ENCODE peak calls at places on chromosomes 1 and 21, in nine cellular contexts. U is GM23338, F is HFFc6, B is H9, N is AG09319, J is prostate gland, X is neural crest cell, W is lower leg skin, Y is IMR-90. E is an unnamed sample.

GRCh38 chr1:34162852-34163766 is 1.9 kb downstream of the CSMD2 start:
- DNase-seq in U (peak; percentile 94), F (peak; percentile 95), B (peak; percentile 90), N (peak; percentile 82), J (peak; percentile 32), X (peak; percentile 45), W (peak; percentile 87), Y (peak; percentile 74), E (peak; percentile 80)

GRCh38 chr21:17045214-17045835 is 467.5 kb upstream of the CXADR start:
- DNase-seq in U (peak; percentile 38), F (peak; percentile 33), B (no peak), N (no peak), J (no peak), X (no peak), W (no peak), Y (peak; percentile 15), E (no peak)

GRCh38 chr1:89221341-89221740 is 22.6 kb upstream of the GBP4 start:
- DNase-seq in U (no peak), F (no peak), B (no peak), N (no peak), J (no peak), X (no peak), W (no peak), Y (no peak), E (no peak)

GRCh38 chr1:29387210-29387609 is 150.9 kb downstream of the PTPRU start:
- DNase-seq in U (no peak), F (no peak), B (no peak), N (no peak), J (no peak), X (no peak), W (peak; percentile 17), Y (no peak), E (no peak)

GRCh38 chr1:46948629-46949282 is 7.5 kb upstream of the CYP4A11 start:
- DNase-seq in U (no peak), F (no peak), B (no peak), N (no peak), J (no peak), X (no peak), W (no peak), Y (no peak), E (no peak)

GRCh38 chr1:54028306-54029251 is 10.6 kb upstream of the LDLRAD1 start:
- DNase-seq in U (no peak), F (no peak), B (no peak), N (no peak), J (no peak), X (no peak), W (no peak), Y (peak; percentile 28), E (no peak)

GRCh38 chr1:77282187-77282865 is 507 bp downstream of the AK5 start:
- DNase-seq in U (peak; percentile 60), F (peak; percentile 32), B (peak; percentile 48), N (no peak), J (no peak), X (peak; percentile 42), W (no peak), Y (peak; percentile 35), E (peak; percentile 25)

GRCh38 chr1:33971018-33971710 is 107.3 kb downstream of the HMGB4 start:
- DNase-seq in U (peak; percentile 13), F (peak; percentile 45), B (no peak), N (peak; percentile 22), J (no peak), X (no peak), W (no peak), Y (peak; percentile 15), E (no peak)

GRCh38 chr1:89904219-89904980 is 83.6 kb downstream of the LRRC8D start:
- DNase-seq in U (no peak), F (no peak), B (no peak), N (no peak), J (no peak), X (no peak), W (no peak), Y (no peak), E (no peak)

GRCh38 chr1:111369177-111369576 is 58.4 kb downstream of the OVGP1 start:
- DNase-seq in U (no peak), F (no peak), B (no peak), N (no peak), J (no peak), X (no peak), W (no peak), Y (no peak), E (no peak)

GRCh38 chr1:8351693-8352470 is 34.0 kb downstream of the SLC45A1 start:
- DNase-seq in U (peak; percentile 82), F (no peak), B (peak; percentile 83), N (no peak), J (no peak), X (peak; percentile 53), W (no peak), Y (no peak), E (no peak)

GRCh38 chr1:224528900-224529299 is 87.2 kb upstream of the CNIH3 start:
- DNase-seq in U (no peak), F (peak; percentile 79), B (no peak), N (no peak), J (no peak), X (no peak), W (no peak), Y (peak; percentile 89), E (no peak)

GRCh38 chr1:145977486-145978476 is 13.3 kb downstream of the POLR3GL start:
- DNase-seq in U (peak; percentile 92), F (peak; percentile 78), B (peak; percentile 79), N (no peak), J (peak; percentile 87), X (peak; percentile 55), W (peak; percentile 92), Y (peak; percentile 85), E (peak; percentile 84)

GRCh38 chr1:154936416-154937050 is at the start of gene PMVK:
- DNase-seq in U (peak; percentile 98), F (peak; percentile 95), B (peak; percentile 96), N (peak; percentile 92), J (peak; percentile 96), X (peak; percentile 89), W (peak; percentile 99), Y (peak; percentile 95), E (peak; percentile 92)
- TF ChIP-seq CTCF in U (no peak), F (peak; percentile 72), B (peak; percentile 28), N (peak; percentile 32), J (no peak), X (peak; percentile 47), W (peak; percentile 29), Y (peak; percentile 40), E (peak; percentile 29)

DNA sequence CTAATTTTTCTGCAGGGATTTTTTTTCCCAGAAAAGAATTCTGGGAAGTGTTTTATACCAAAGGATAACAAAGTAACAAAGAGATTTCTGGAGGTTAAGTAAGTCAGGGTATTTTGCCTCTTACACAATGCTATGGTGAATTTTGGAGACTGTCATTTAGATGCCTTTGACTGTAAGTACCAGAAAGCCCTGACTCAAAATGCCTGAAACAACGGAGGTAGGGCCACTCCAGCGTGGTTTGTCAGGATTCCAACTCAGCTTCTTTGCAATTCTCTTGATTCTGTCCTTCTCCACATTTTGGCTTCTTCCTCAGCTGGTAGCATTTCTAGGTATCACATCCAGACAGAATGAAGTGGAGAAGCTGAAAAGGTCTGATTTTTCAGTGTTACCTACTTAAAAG is 106.5 kb downstream of the UCHL5 start:
- DNase-seq in U (no peak), F (no peak), B (no peak), N (no peak), J (no peak), X (no peak), W (no peak), Y (peak; percentile 33), E (no peak)
- TF ChIP-seq CTCF in U (no peak), F (no peak), B (no peak), N (no peak), J (no peak), X (no peak), W (no peak), Y (no peak), E (no peak)

GRCh38 chr1:179447489-179447888 is 81.7 kb downstream of the AXDND1 start:
- DNase-seq in U (peak; percentile 78), F (peak; percentile 4), B (peak; percentile 49), N (no peak), J (no peak), X (no peak), W (no peak), Y (peak; percentile 2), E (no peak)
- TF ChIP-seq CTCF in U (peak; percentile 64), F (peak; percentile 70), B (peak; percentile 71), N (no peak), J (no peak), X (peak; percentile 48), W (no peak), Y (peak; percentile 5), E (peak; percentile 7)

GRCh38 chr1:2471587-2472001 is 4.5 kb upstream of the PLCH2 start:
- DNase-seq in U (no peak), F (no peak), B (no peak), N (no peak), J (no peak), X (no peak), W (no peak), Y (no peak), E (no peak)

GRCh38 chr1:2472109-2472508 is 4.0 kb upstream of the PLCH2 start:
- DNase-seq in U (no peak), F (no peak), B (no peak), N (no peak), J (no peak), X (no peak), W (no peak), Y (no peak), E (no peak)

GRCh38 chr1:2471159-2471471 is 5.0 kb upstream of the PLCH2 start:
- DNase-seq in U (no peak), F (no peak), B (no peak), N (no peak), J (no peak), X (no peak), W (no peak), Y (no peak), E (no peak)

GRCh38 chr1:2473198-2473597 is 2.9 kb upstream of the PLCH2 start:
- DNase-seq in U (no peak), F (no peak), B (no peak), N (no peak), J (no peak), X (no peak), W (no peak), Y (no peak), E (no peak)

GRCh38 chr1:2472561-2473166 is 3.4 kb upstream of the PLCH2 start:
- DNase-seq in U (no peak), F (no peak), B (no peak), N (no peak), J (no peak), X (no peak), W (no peak), Y (no peak), E (no peak)
- TF ChIP-seq CTCF in U (no peak), F (no peak), B (no peak), N (no peak), J (no peak), X (no peak), W (no peak), Y (no peak), E (no peak)

DNA sequence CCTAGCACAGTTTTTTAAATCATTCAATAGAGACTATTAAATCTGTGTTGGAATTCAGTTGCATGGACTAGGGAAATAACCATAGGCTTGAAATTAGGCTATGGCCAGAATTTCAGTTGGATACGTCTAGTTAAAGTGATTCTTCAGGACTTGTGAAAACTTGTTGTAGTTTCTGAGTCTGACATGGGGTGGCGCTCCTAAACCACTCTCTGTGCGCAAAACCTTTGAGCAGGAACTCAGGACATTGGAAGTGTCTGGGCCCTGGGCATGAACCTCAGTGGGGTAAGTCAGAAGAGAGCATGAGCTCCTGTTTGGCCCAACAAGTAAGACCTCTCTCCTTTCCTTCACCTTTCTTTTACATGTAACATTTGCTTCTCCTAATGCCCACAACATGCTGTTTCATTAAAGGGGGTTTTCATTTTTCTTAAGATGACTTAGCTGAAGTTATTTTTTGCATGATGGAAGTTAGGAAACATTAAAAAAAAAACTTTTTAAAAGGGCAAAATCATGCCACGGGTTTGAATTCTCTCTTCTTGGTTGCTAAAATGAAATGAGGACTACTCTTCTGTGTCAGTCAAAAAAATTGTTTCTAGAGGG is 17.1 kb upstream of the CCDC190 start:
- DNase-seq in U (peak; percentile 85), F (peak; percentile 74), B (peak; percentile 74), N (no peak), J (peak; percentile 44), X (peak; percentile 51), W (no peak), Y (peak; percentile 80), E (peak; percentile 10)
- TF ChIP-seq CTCF in U (peak; percentile 84), F (peak; percentile 93), B (peak; percentile 89), N (peak; percentile 82), J (no peak), X (peak; percentile 79), W (no peak), Y (peak; percentile 95), E (peak; percentile 45)